ENCODE peak calls at places on chromosome 6, in seven cellular contexts. R is adrenal gland, E is heart left ventricle, N is A549, T is body of pancreas, L is thyroid gland, Y is IMR-90. G is an unnamed sample. For H3K4me1, the result is how much of the 10 kb centered on the place peaks cover.

GRCh38 chr6:47092249-47092648 is 50.1 kb upstream of the ADGRF1 start:
- DNase-seq in R (no peak), E (no peak), N (no peak), T (no peak), L (no peak), Y (no peak), G (no peak)

GRCh38 chr6:159036673-159037072 is 8.1 kb downstream of the TAGAP start:
- DNase-seq in R (no peak), E (no peak), N (no peak), T (no peak), L (no peak), Y (no peak), G (no peak)

GRCh38 chr6:135179920-135180457 is 1.1 kb upstream of the MYB start:
- DNase-seq in R (no peak), E (no peak), N (no peak), T (no peak), L (no peak), Y (peak), G (no peak)

GRCh38 chr6:26575494-26575939 is 21.2 kb upstream of the ABT1 start:
- DNase-seq in R (no peak), E (no peak), N (no peak), T (no peak), L (no peak), Y (peak), G (no peak)

GRCh38 chr6:81763968-81764367 is 11.5 kb upstream of the TENT5A start:
- DNase-seq in R (no peak), E (no peak), N (no peak), T (no peak), L (no peak), Y (no peak), G (no peak)

GRCh38 chr6:147106759-147107401 is 97.3 kb upstream of the STXBP5 start:
- DNase-seq in R (peak), E (no peak), N (no peak), T (no peak), L (no peak), Y (peak), G (no peak)

GRCh38 chr6:157764346-157765068 is 58.5 kb upstream of the SNX9 start:
- DNase-seq in R (peak), E (peak), N (peak), T (peak), L (peak), Y (peak), G (peak)

GRCh38 chr6:132764370-132764769 is 6.7 kb upstream of the VNN2 start:
- DNase-seq in R (peak), E (peak), N (peak), T (peak), L (peak), Y (peak), G (peak)

GRCh38 chr6:43926644-43927524 is 156.9 kb downstream of the VEGFA start:
- DNase-seq in R (no peak), E (no peak), N (peak), T (peak), L (peak), Y (peak), G (peak)

GRCh38 chr6:5202206-5202605 is 58.5 kb downstream of the LYRM4 start:
- DNase-seq in R (no peak), E (no peak), N (no peak), T (no peak), L (no peak), Y (no peak), G (no peak)

GRCh38 chr6:48611332-48611731 is 500.3 kb upstream of the PTCHD4 start:
- DNase-seq in R (no peak), E (no peak), N (no peak), T (no peak), L (no peak), Y (peak), G (no peak)

GRCh38 chr6:42137192-42137753 is 5.1 kb downstream of the C6orf132 start:
- DNase-seq in R (no peak), E (no peak), N (no peak), T (peak), L (no peak), Y (no peak), G (peak)

GRCh38 chr6:140032177-140032576 is 657.7 kb upstream of the CITED2 start:
- DNase-seq in R (no peak), E (no peak), N (no peak), T (no peak), L (no peak), Y (no peak), G (no peak)

GRCh38 chr6:106490030-106490429 is 129.5 kb downstream of the CRYBG1 start:
- DNase-seq in R (no peak), E (no peak), N (no peak), T (no peak), L (no peak), Y (no peak), G (no peak)

GRCh38 chr6:111533087-111533784 is 50.2 kb upstream of the REV3L start:
- DNase-seq in R (peak), E (no peak), N (no peak), T (no peak), L (no peak), Y (no peak), G (no peak)

GRCh38 chr6:169289671-169290408 is 36.2 kb upstream of the THBS2 start:
- DNase-seq in R (no peak), E (peak), N (no peak), T (no peak), L (no peak), Y (peak), G (no peak)

GRCh38 chr6:25192562-25192961 is 86.6 kb upstream of the CARMIL1 start:
- DNase-seq in R (peak), E (no peak), N (no peak), T (no peak), L (no peak), Y (peak), G (no peak)

GRCh38 chr6:135191508-135192255 is 10.6 kb downstream of the MYB start:
- DNase-seq in R (no peak), E (no peak), N (no peak), T (no peak), L (no peak), Y (no peak), G (no peak)

GRCh38 chr6:170279977-170280688 is 10.7 kb downstream of the DLL1 start:
- DNase-seq in R (peak), E (no peak), N (peak), T (peak), L (peak), Y (peak), G (peak)

GRCh38 chr6:22925304-22925835 is 356.0 kb downstream of the HDGFL1 start:
- DNase-seq in R (no peak), E (no peak), N (no peak), T (no peak), L (no peak), Y (no peak), G (no peak)

GRCh38 chr6:43927525-43928210 is 157.7 kb downstream of the VEGFA start:
- DNase-seq in R (no peak), E (no peak), N (no peak), T (no peak), L (no peak), Y (no peak), G (peak)

GRCh38 chr6:126337323-126337722 is 2.6 kb upstream of the CENPW start:
- DNase-seq in R (peak), E (no peak), N (no peak), T (no peak), L (no peak), Y (peak), G (no peak)

GRCh38 chr6:160260283-160261119 is 1.9 kb upstream of the SLC22A2 start:
- DNase-seq in R (no peak), E (no peak), N (no peak), T (no peak), L (no peak), Y (no peak), G (no peak)

GRCh38 chr6:44073612-44074382 is 53.5 kb downstream of the MRPL14 start:
- DNase-seq in R (no peak), E (no peak), N (no peak), T (no peak), L (no peak), Y (no peak), G (no peak)

GRCh38 chr6:110419028-110419739 is 3.8 kb upstream of the DDO start:
- DNase-seq in R (no peak), E (no peak), N (no peak), T (no peak), L (no peak), Y (no peak), G (no peak)

DNA sequence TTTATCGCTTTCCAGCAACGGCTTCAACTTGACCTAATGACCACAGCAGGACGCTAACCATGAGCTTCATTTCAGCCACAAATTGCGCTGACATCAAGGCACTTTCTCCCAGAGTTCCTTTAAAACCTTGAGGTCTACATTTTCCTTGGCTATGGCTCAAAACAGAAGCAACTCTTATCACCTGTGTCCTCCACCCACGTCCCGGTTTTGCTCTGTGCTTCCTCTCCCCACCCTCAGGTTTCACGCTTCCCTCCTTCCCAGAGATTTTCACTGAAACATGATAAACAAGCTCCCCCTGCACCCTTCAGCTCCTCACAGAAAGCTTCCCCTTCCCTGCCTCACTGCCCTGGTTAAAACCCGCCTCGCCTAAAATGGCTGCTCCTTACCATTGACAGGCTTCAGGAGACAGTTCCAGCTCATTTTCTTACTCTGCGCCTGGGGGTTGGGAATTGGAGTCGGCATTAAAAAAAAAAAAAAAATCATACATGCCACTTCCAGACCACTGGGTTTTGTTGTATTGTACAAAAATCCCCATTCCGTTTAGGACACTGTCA is 229.5 kb downstream of the UBE3D start:
- DNase-seq in R (no peak), E (no peak), N (no peak), T (no peak), L (no peak), Y (no peak), G (no peak)
- TF ChIP-seq POLR2A in R (no peak), E (no peak), N (no peak), T (no peak), L (no peak), Y (no peak), G (no peak)

GRCh38 chr6:39909701-39910100 is 24.6 kb downstream of the MOCS1 start:
- DNase-seq in R (no peak), E (no peak), N (no peak), T (no peak), L (no peak), Y (no peak), G (no peak)
- H3K4me1 ChIP-seq in R (under half), E (under half), N (under half), T (under half), L (under half), Y (under half), G (under half)

DNA sequence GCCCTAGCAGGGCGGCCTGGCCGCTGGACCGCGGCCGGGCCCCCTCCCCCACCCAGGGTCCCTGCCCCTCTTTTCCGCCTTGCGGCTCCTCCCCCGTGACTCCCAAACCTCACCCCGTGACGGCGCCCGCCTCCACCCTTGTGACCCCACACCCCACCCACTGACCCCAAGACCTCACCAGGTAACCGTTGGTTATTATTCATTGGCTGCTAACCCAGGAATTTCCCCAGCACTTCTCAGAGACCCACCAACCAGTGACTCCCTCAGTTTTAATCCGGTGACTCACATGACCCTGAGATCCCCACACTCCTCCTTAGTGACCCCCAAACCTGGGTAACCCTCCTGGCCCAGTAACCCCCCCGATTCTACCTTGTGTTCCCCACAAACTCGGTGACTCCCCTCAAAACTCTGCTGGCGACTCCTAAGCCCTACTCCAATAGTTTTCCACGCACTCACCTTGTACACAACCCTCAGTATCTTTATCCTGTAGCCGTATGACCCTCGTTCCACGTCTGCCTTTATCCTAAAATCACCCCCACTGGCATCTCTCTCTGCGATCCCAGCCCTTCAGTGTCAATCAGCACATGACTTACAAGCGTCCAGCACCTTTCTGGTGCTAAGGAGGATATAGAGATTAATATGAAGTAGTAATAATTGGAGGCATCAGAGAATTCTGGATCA is 551 bp downstream of the ZNF76 start:
- DNase-seq in R (peak), E (peak), N (peak), T (peak), L (peak), Y (peak), G (peak)
- H3K4me3 ChIP-seq in R (peak), E (peak), N (peak), T (peak), L (peak), Y (peak), G (peak)

GRCh38 chr6:33008944-33009861 is at the start of gene HLA-DOA:
- DNase-seq in R (no peak), E (peak), N (no peak), T (no peak), L (no peak), Y (peak), G (no peak)
- TF ChIP-seq POLR2A in R (no peak), E (no peak), N (no peak), T (no peak), L (no peak), Y (no peak), G (no peak)

GRCh38 chr6:144252289-144252688 is 32.8 kb upstream of the UTRN start:
- DNase-seq in R (no peak), E (no peak), N (no peak), T (no peak), L (no peak), Y (no peak), G (no peak)
- H3K4me1 ChIP-seq in R (under half), E (under half), N (under half), T (under half), L (under half), Y (under half), G (under half)

G was measured in stomach.